ENCODE peak calls at places on chromosomes 5 and 9, in six cellular contexts. One of them, this sample, is unnamed.

GRCh38 chr9:95880011-95880690 is 4.7 kb downstream of the ERCC6L2 start:
- DNase-seq in HepG2: no peak
- DNase-seq in GM12891: no peak
- DNase-seq in GM12878: no peak
- DNase-seq in K562: no peak
- DNase-seq in H1: no peak
- DNase-seq in this sample: no peak

GRCh38 chr5:62211405-62211804 is 94.6 kb upstream of the KIF2A start:
- DNase-seq in HepG2: no peak
- DNase-seq in GM12891: no peak
- DNase-seq in GM12878: no peak
- DNase-seq in K562: no peak
- DNase-seq in H1: no peak
- DNase-seq in this sample: no peak

GRCh38 chr5:179408646-179409045 is 63.4 kb upstream of the ADAMTS2 start:
- DNase-seq in HepG2: no peak
- DNase-seq in GM12891: no peak
- DNase-seq in GM12878: no peak
- DNase-seq in K562: no peak
- DNase-seq in H1: no peak
- DNase-seq in this sample: no peak

GRCh38 chr9:107273634-107274033 is 9.4 kb upstream of the RAD23B start:
- DNase-seq in HepG2: no peak
- DNase-seq in GM12891: no peak
- DNase-seq in GM12878: no peak
- DNase-seq in K562: no peak
- DNase-seq in H1: no peak
- DNase-seq in this sample: no peak

GRCh38 chr9:93143830-93144530 is 9.9 kb upstream of the NINJ1 start:
- DNase-seq in HepG2: no peak
- DNase-seq in GM12891: no peak
- DNase-seq in GM12878: no peak
- DNase-seq in K562: no peak
- DNase-seq in H1: no peak
- DNase-seq in this sample: no peak

GRCh38 chr5:14397717-14398116 is 183.9 kb upstream of the OTULINL start:
- DNase-seq in HepG2: no peak
- DNase-seq in GM12891: no peak
- DNase-seq in GM12878: no peak
- DNase-seq in K562: no peak
- DNase-seq in H1: no peak
- DNase-seq in this sample: no peak

GRCh38 chr9:131204285-131204684 is 72.0 kb downstream of the FAM78A start:
- DNase-seq in HepG2: no peak
- DNase-seq in GM12891: no peak
- DNase-seq in GM12878: no peak
- DNase-seq in K562: no peak
- DNase-seq in H1: no peak
- DNase-seq in this sample: no peak

GRCh38 chr9:79694676-79695400 is 123.1 kb downstream of the TLE4 start:
- DNase-seq in HepG2: no peak
- DNase-seq in GM12891: no peak
- DNase-seq in GM12878: no peak
- DNase-seq in K562: no peak
- DNase-seq in H1: peak
- DNase-seq in this sample: no peak

GRCh38 chr9:127549218-127549617 is 62.9 kb upstream of the STXBP1 start:
- DNase-seq in HepG2: no peak
- DNase-seq in GM12891: no peak
- DNase-seq in GM12878: no peak
- DNase-seq in K562: no peak
- DNase-seq in H1: no peak
- DNase-seq in this sample: no peak

DNA sequence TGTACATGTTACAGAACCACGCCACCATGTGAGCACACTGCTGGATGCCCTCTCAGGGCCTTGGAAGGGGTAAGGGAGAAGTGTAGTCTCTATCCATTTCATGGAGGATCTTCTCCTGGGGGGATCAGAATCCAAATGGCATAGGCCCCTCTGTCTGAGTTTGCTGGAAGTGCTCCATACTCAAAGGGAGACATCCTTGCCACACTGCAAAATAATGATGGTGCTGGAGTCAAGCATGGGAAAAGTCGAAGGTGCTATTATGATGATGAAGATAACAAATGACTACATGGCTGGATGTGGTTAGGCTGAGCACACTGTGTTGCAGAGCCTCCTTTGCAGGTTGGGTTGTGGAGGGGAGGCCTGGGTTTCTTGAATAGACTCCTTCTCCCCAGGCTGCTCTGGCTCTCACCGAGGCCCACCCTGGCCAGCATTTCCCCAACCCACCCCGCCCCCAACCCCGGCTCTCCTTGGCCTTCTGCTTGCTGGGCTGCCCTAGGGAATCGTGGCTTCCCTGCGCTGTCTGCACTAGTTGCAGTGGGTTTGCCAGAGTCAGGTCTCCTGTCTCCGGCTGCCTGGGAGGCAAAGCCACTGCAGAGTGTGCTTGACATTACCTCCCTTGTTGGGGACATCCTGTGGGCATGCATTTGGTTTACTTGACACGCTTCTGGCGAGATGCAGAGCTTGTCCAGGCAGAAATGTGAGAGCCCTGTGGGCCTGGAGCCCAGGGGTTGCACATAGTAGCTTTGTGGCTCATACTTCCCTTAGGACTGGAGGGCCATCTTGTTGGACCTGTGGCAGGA is 3.0 kb downstream of the MVB12B start:
- DNase-seq in HepG2: no peak
- DNase-seq in GM12891: no peak
- DNase-seq in GM12878: no peak
- DNase-seq in K562: no peak
- DNase-seq in H1: no peak
- DNase-seq in this sample: no peak
- TF ChIP-seq TAF1 in HepG2: no peak
- TF ChIP-seq TAF1 in GM12891: no peak
- TF ChIP-seq TAF1 in GM12878: no peak
- TF ChIP-seq TAF1 in K562: no peak
- TF ChIP-seq TAF1 in H1: no peak
- TF ChIP-seq TAF1 in this sample: no peak

GRCh38 chr5:169089343-169089742 is 211.6 kb downstream of the SLIT3 start:
- DNase-seq in HepG2: no peak
- DNase-seq in GM12891: no peak
- DNase-seq in GM12878: no peak
- DNase-seq in K562: no peak
- DNase-seq in H1: no peak
- DNase-seq in this sample: no peak
- TF ChIP-seq POLR2A in HepG2: no peak
- TF ChIP-seq POLR2A in GM12891: no peak
- TF ChIP-seq POLR2A in GM12878: no peak
- TF ChIP-seq POLR2A in K562: no peak
- TF ChIP-seq POLR2A in H1: no peak
- TF ChIP-seq POLR2A in this sample: no peak

GRCh38 chr9:37036237-37037136 is 2.4 kb upstream of the PAX5 start:
- DNase-seq in HepG2: no peak
- DNase-seq in GM12891: no peak
- DNase-seq in GM12878: no peak
- DNase-seq in K562: no peak
- DNase-seq in H1: no peak
- DNase-seq in this sample: peak
- TF ChIP-seq POLR2AphosphoS5 in HepG2: no peak
- TF ChIP-seq POLR2AphosphoS5 in GM12891: peak
- TF ChIP-seq POLR2AphosphoS5 in GM12878: peak
- TF ChIP-seq POLR2AphosphoS5 in K562: no peak
- TF ChIP-seq POLR2AphosphoS5 in H1: no peak
- TF ChIP-seq POLR2AphosphoS5 in this sample: no peak

GRCh38 chr9:89440951-89441654 is 56.8 kb downstream of the SEMA4D start:
- DNase-seq in HepG2: no peak
- DNase-seq in GM12891: no peak
- DNase-seq in GM12878: no peak
- DNase-seq in K562: no peak
- DNase-seq in H1: no peak
- DNase-seq in this sample: no peak

GRCh38 chr9:89442981-89443817 is 54.7 kb downstream of the SEMA4D start:
- DNase-seq in HepG2: no peak
- DNase-seq in GM12891: peak
- DNase-seq in GM12878: no peak
- DNase-seq in K562: no peak
- DNase-seq in H1: no peak
- DNase-seq in this sample: no peak

GRCh38 chr9:89441655-89441970 is 56.3 kb downstream of the SEMA4D start:
- DNase-seq in HepG2: no peak
- DNase-seq in GM12891: no peak
- DNase-seq in GM12878: no peak
- DNase-seq in K562: no peak
- DNase-seq in H1: no peak
- DNase-seq in this sample: no peak

GRCh38 chr9:89442016-89442415 is 55.9 kb downstream of the SEMA4D start:
- DNase-seq in HepG2: no peak
- DNase-seq in GM12891: no peak
- DNase-seq in GM12878: no peak
- DNase-seq in K562: no peak
- DNase-seq in H1: no peak
- DNase-seq in this sample: no peak

GRCh38 chr9:89442501-89442978 is 55.4 kb downstream of the SEMA4D start:
- DNase-seq in HepG2: no peak
- DNase-seq in GM12891: peak
- DNase-seq in GM12878: no peak
- DNase-seq in K562: no peak
- DNase-seq in H1: no peak
- DNase-seq in this sample: no peak
- TF ChIP-seq TAF1 in HepG2: no peak
- TF ChIP-seq TAF1 in GM12891: no peak
- TF ChIP-seq TAF1 in GM12878: no peak
- TF ChIP-seq TAF1 in K562: no peak
- TF ChIP-seq TAF1 in H1: no peak
- TF ChIP-seq TAF1 in this sample: no peak

GRCh38 chr9:38082456-38083287 is 13.6 kb upstream of the SHB start:
- DNase-seq in HepG2: no peak
- DNase-seq in GM12891: no peak
- DNase-seq in GM12878: no peak
- DNase-seq in K562: no peak
- DNase-seq in H1: no peak
- DNase-seq in this sample: no peak
- TF ChIP-seq POLR2A in HepG2: no peak
- TF ChIP-seq POLR2A in GM12891: no peak
- TF ChIP-seq POLR2A in GM12878: no peak
- TF ChIP-seq POLR2A in K562: no peak
- TF ChIP-seq POLR2A in H1: no peak
- TF ChIP-seq POLR2A in this sample: no peak

This sample was measured in GM12892.